ENCODE peak calls at places on chromosomes 13 and 19, in nine cellular contexts. H, K, A, I, G, V, N, L and F are unnamed samples.

GRCh38 chr13:24784319-24784718 is 20.4 kb downstream of the RNF17 start:
- DNase-seq in V (no peak), G (no peak), I (no peak), K (peak), H (no peak), L (no peak), N (no peak), A (no peak), F (no peak)

GRCh38 chr13:50339291-50339690 is 324.0 kb downstream of the KCNRG start:
- DNase-seq in N (no peak), K (no peak), G (no peak), L (no peak), A (no peak), I (no peak), V (no peak), H (peak), F (no peak)

GRCh38 chr13:80361883-80362327 is 21.0 kb upstream of the SPRY2 start:
- DNase-seq in L (no peak), H (peak), A (no peak), I (peak), V (no peak), K (peak), N (no peak), G (no peak), F (no peak)

GRCh38 chr13:52903320-52903719 is 54.9 kb upstream of the PCDH8 start:
- DNase-seq in G (no peak), I (peak), A (no peak), L (no peak), K (no peak), N (no peak), V (no peak), H (no peak), F (no peak)

GRCh38 chr13:75505966-75506365 is 24.0 kb upstream of the TBC1D4 start:
- DNase-seq in L (no peak), G (no peak), H (no peak), I (no peak), A (no peak), N (no peak), V (no peak), K (no peak), F (no peak)

GRCh38 chr13:19794552-19795143 is 11.9 kb upstream of the PSPC1 start:
- DNase-seq in V (no peak), L (no peak), I (no peak), H (no peak), K (peak), G (no peak), A (no peak), N (no peak), F (no peak)

GRCh38 chr19:39970424-39970673 is 616 bp upstream of the PSMC4 start:
- DNase-seq in L (no peak), I (no peak), H (no peak), G (no peak), V (no peak), K (no peak), N (no peak), A (no peak), F (peak)

GRCh38 chr13:59229861-59230260 is 933.9 kb downstream of the DIAPH3 start:
- DNase-seq in N (no peak), V (peak), I (no peak), H (no peak), L (no peak), K (no peak), A (no peak), G (no peak), F (no peak)

GRCh38 chr19:12766051-12766521 is 9.3 kb downstream of the HOOK2 start:
- DNase-seq in V (peak), H (peak), I (peak), G (peak), K (peak), A (no peak), N (peak), L (peak), F (peak)

GRCh38 chr19:21483589-21484170 is 21.7 kb upstream of the ZNF429 start:
- DNase-seq in K (peak), G (peak), N (no peak), A (no peak), L (peak), V (peak), I (no peak), H (peak), F (peak)
- TF ChIP-seq CTCF in K (peak), G (peak), N (peak), A (peak), L (peak), V (peak), I (peak), H (peak), F (peak)

DNA sequence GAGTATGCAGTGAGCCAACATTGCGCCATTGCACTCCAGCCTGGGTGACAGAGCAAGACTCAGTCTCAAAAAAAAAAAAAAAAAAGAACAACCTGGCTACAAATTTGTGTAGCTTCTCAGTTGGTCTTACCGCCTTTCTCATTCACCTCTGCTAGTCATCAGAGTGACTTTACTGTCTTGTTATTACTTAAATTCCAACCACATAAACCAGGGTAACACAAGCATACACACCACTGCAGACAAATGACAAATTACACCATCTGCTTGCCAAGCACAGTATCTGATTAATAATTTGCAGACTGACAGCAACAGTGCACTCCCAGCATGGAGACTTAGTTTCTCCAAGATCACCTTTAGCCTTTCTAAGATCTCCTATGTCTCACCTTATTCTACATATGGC is 11.0 kb downstream of the ZNF14 start:
- DNase-seq in N (no peak), L (no peak), A (no peak), G (no peak), K (no peak), H (no peak), V (no peak), I (no peak), F (no peak)
- H3K4me3 ChIP-seq in N (no peak), L (no peak), A (no peak), G (no peak), K (no peak), H (no peak), V (no peak), I (no peak), F (no peak)

GRCh38 chr19:41595890-41596280 is 19.9 kb downstream of the CEACAM21 start:
- DNase-seq in N (no peak), K (no peak), A (no peak), V (no peak), G (no peak), H (no peak), I (no peak), L (no peak), F (no peak)

GRCh38 chr19:41597600-41598041 is 21.7 kb downstream of the CEACAM21 start:
- DNase-seq in G (peak), A (peak), N (peak), I (peak), K (peak), L (peak), V (peak), H (peak), F (peak)

GRCh38 chr19:41591951-41592562 is 16.1 kb downstream of the CEACAM21 start:
- DNase-seq in V (no peak), G (no peak), L (no peak), H (no peak), N (no peak), A (no peak), I (no peak), K (no peak), F (no peak)

GRCh38 chr19:41599175-41599966 is 23.4 kb downstream of the CEACAM21 start:
- DNase-seq in A (no peak), I (no peak), K (no peak), G (no peak), L (no peak), H (no peak), N (no peak), V (no peak), F (no peak)

DNA sequence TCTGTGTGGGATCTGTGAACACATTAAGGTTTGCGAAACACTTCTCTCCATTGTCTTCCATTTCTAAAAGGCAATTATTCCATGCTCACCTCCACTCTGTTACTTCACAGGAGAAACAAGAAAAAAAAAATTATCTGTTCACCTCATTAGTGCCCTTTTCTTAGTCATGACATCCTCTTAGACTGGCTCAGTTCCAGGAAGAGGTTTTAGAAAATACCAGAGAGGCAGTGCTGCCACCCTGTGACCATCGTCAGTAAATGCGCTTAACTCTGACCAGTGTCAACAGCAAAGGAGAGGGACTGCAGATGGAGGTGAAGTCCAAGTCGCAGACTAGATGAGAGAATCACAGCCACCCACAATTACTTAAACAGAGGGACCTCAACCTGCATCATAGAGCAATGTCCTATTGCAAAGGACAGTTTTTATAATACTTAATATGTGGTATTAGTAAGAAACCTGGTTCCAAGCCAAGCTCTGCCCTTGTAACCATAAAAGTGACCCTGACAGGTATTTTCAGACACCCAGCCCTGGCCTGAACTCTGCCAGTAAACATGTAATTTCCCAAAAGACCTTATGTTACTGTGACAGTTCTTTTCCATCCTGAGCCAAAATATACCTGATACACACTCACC is 19.4 kb downstream of the CEACAM21 start:
- DNase-seq in K (peak), H (peak), I (peak), G (no peak), V (peak), A (peak), N (peak), L (peak), F (peak)
- TF ChIP-seq CTCF in K (peak), H (peak), I (peak), G (peak), V (peak), A (peak), N (peak), L (peak), F (peak)

DNA sequence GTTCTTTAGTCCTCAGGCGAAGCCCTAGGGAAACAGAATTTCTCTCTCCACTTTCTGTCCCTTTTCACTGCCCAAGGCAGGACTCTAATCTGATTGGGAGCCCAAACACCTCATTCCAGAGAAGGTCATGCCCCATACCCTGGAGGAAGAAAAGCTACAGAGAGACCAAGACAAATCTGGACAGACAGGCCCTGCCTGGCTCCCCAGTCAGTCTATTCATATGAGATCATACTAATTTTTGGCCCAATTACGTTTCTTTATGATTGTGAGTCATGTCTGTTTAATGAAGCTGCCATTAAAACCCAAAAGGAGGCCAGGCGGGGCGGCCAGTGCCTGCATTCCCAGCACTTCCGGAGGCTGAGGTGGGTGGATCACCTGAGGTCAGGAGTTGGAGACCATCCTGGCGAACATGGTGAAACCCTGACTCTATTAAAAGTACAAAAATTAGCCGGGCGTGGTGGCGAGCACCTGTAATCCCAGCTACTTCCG is 3.3 kb upstream of the AP3D1 start:
- DNase-seq in I (no peak), A (peak), N (no peak), G (peak), V (no peak), H (no peak), K (peak), L (no peak), F (no peak)
- H3K4me3 ChIP-seq in I (no peak), A (no peak), N (no peak), G (no peak), V (no peak), H (no peak), K (no peak), L (no peak), F (no peak)

DNA sequence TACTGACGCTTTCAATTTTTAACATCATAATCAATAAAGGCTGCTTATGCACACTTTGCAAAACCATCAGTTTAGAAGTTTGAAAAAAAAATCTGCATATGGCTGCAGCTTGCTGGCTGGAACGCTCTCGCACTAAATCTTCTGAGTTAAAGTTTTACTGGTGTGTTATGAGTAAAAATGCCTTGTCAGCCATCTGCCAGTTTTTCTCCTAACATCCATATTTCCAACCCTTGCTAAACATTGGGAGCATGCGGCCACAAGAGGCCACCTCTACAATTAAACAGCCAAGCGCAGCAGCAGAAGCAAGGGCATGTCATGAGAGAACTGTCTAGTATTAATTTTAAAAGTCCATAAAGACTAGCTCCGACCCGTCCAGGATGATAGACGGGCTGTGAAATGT is 248.3 kb downstream of the TSHZ3 start:
- DNase-seq in K (no peak), I (no peak), N (no peak), G (no peak), H (no peak), L (no peak), V (no peak), A (no peak), F (peak)
- TF ChIP-seq CTCF in K (no peak), I (no peak), N (no peak), G (no peak), H (no peak), L (no peak), V (no peak), A (no peak), F (peak)

DNA sequence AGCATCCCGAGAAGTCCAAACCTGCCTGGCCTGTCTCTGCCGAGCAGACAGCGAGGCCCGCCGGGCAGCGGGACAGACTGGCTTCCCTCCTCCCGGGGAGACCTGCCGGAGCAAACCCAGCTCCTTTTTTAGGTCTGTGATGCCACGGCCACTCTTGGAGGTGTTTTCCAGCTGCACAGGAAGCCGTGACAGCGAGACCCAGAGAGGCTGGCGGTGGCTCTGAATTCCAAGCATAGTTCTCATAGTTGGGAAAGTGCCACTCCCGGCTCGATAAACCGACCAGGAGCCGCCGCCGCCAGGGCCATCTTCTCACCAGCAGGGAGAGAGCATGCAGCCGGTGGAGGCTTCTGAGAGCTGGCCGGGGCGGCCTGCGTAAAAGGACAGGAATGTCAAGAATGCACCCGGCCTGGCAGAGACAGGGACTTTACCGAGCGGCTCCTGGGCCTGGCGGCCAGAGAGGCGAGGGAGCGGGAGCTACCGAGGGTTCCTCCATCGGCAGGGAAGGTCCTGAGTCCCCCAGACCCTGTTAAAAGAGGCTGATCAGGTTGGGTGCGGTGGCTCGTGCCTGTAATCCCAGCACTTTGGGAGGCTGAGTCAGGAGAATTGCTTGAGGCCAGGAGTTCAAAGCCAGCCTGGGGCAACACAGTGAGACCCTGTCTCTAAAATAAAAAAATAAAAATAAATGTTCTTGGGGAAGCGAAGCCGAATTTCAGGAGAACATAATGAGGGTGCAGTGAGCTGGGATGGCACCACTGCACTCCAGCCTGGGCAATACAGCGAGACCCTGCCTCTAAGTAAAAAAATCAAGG is 64.9 kb downstream of the GADD45B start:
- DNase-seq in A (peak), K (peak), L (peak), H (peak), I (no peak), V (peak), G (peak), N (peak), F (peak)
- H3K4me3 ChIP-seq in A (peak), K (no peak), L (peak), H (peak), I (no peak), V (no peak), G (peak), N (no peak), F (peak)

GRCh38 chr13:110807546-110807945 is 94.0 kb downstream of the ING1 start:
- DNase-seq in H (no peak), V (no peak), A (no peak), L (no peak), I (no peak), N (no peak), K (no peak), G (no peak), F (no peak)

GRCh38 chr13:110809871-110810486 is 96.5 kb downstream of the ING1 start:
- DNase-seq in L (no peak), I (no peak), V (no peak), G (no peak), N (no peak), K (no peak), A (no peak), H (no peak), F (no peak)

GRCh38 chr13:110811751-110812110 is 98.2 kb downstream of the ING1 start:
- DNase-seq in V (no peak), A (no peak), N (no peak), H (no peak), L (no peak), I (no peak), K (no peak), G (no peak), F (no peak)

GRCh38 chr13:110811008-110811720 is 97.7 kb downstream of the ING1 start:
- DNase-seq in H (no peak), V (no peak), L (no peak), A (peak), K (no peak), I (no peak), G (no peak), N (no peak), F (no peak)

DNA sequence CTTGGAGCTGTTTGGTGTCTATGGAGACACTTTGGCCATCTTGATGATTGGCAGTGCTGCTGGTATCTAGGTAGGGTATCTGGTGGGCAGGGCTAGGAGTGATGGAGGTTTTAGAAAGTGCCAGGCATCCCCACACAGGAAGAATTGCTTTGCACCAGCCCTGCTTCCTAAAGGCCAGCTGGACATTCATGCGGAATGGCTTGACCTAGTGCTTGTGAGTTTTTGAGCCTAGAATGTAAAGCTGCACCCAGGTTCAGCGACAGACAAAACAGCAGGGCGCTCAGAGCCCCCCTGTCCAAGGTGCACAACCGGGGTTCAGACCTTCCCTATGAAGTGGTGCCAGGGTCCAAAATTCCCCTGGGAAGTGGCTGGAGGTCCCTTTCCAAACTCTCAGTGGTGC is 93.1 kb downstream of the ING1 start:
- DNase-seq in N (no peak), H (no peak), K (no peak), L (no peak), V (no peak), I (no peak), G (no peak), A (no peak), F (no peak)
- TF ChIP-seq CTCF in N (no peak), H (no peak), K (no peak), L (no peak), V (no peak), I (no peak), G (no peak), A (no peak), F (no peak)

DNA sequence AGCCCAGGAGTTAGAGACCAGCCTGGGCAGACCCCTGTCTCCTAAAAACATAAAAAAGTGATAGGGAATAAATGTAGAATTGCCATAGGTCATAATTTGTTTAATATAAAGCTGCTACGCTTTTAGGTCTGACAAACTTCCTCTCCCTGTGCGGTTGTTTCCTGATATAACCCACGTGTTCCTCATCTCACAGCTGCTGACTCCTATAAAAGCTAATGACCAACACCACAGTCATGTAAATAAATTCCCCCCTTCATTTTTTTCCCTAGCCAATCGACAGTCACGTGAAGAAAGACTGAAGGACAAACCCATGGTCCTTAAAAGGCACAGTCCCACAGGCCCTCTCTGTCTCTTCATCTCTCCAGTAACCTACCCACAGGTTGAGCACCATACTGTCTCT is 27.5 kb downstream of the ZNF266 start:
- DNase-seq in A (no peak), H (no peak), V (no peak), K (no peak), L (no peak), I (no peak), G (no peak), N (no peak), F (no peak)
- H3K4me3 ChIP-seq in A (peak), H (no peak), V (no peak), K (peak), L (peak), I (no peak), G (no peak), N (no peak), F (no peak)